ENCODE peak calls at places on chromosome 4, in seven cellular contexts. H, G, W, V, M, I and T are unnamed samples.

GRCh38 chr4:114040319-114041116 is 61.1 kb upstream of the ARSJ start:
- DNase-seq in V (no peak), G (no peak), W (no peak), M (no peak), H (no peak), I (no peak), T (no peak)

GRCh38 chr4:129526812-129527211 is 430.9 kb downstream of the C4orf33 start:
- DNase-seq in V (no peak), G (no peak), M (no peak), I (no peak), W (no peak), H (no peak), T (no peak)

GRCh38 chr4:10051536-10052135 is 30.3 kb upstream of the SLC2A9 start:
- DNase-seq in I (peak; percentile 11), G (peak; percentile 30), H (no peak), V (no peak), M (no peak), W (no peak), T (no peak)

GRCh38 chr4:159498371-159499115 is 395.7 kb downstream of the RAPGEF2 start:
- DNase-seq in W (no peak), V (no peak), M (no peak), I (no peak), G (peak; percentile 53), H (no peak), T (no peak)

GRCh38 chr4:165505991-165506779 is 127.4 kb downstream of the CPE start:
- DNase-seq in W (no peak), I (no peak), V (no peak), G (no peak), H (no peak), M (peak; percentile 32), T (no peak)

GRCh38 chr4:139207247-139207646 is 30.2 kb upstream of the ELF2 start:
- DNase-seq in I (no peak), M (no peak), W (no peak), H (no peak), V (no peak), G (no peak), T (no peak)

GRCh38 chr4:145779319-145779801 is 99.4 kb downstream of the C4orf51 start:
- DNase-seq in G (peak; percentile 25), I (no peak), H (no peak), W (no peak), M (peak; percentile 22), V (no peak), T (no peak)

GRCh38 chr4:16418814-16419213 is 192.5 kb upstream of the TAPT1 start:
- DNase-seq in V (no peak), H (no peak), M (no peak), G (no peak), W (no peak), I (no peak), T (no peak)

GRCh38 chr4:55173580-55173979 is 48.2 kb upstream of the KDR start:
- DNase-seq in M (peak; percentile 27), V (no peak), G (no peak), I (no peak), W (no peak), H (no peak), T (no peak)

GRCh38 chr4:107444-108429 is 16.6 kb upstream of the ZNF718 start:
- DNase-seq in V (no peak), G (peak; percentile 10), I (no peak), W (no peak), M (no peak), H (no peak), T (no peak)

GRCh38 chr4:113845138-113845537 is 83.6 kb upstream of the CAMK2D start:
- DNase-seq in V (no peak), W (no peak), G (no peak), M (no peak), H (no peak), I (no peak), T (no peak)

GRCh38 chr4:1383728-1384591 is 22.3 kb downstream of the NKX1-1 start:
- DNase-seq in V (no peak), I (no peak), G (no peak), W (no peak), M (no peak), H (peak; percentile 4), T (no peak)